ENCODE peak calls at places on chromosomes 4 and X, in five cellular contexts. T is AG04450, I is GM23248, R is right cardiac atrium, D is heart left ventricle. N is an unnamed sample.
A peak's percentile ranks its signal among the peaks of the same experiment; 100 is the strongest.

GRCh38 chr4:152460488-152460887 is 75.4 kb downstream of the FBXW7 start:
- DNase-seq in I (peak; percentile 82), R (no peak), T (peak; percentile 43), D (no peak), N (peak; percentile 59)

GRCh38 chrX:87706134-87706533 is 188.5 kb downstream of the KLHL4 start:
- DNase-seq in R (no peak), D (no peak), T (no peak), I (no peak), N (no peak)

GRCh38 chrX:11053351-11053750 is 57.8 kb upstream of the HCCS start:
- DNase-seq in I (no peak), D (no peak), T (no peak), R (no peak), N (no peak)

GRCh38 chr4:109930872-109931271 is 18.2 kb downstream of the EGF start:
- DNase-seq in T (no peak), D (no peak), I (no peak), R (no peak), N (no peak)

GRCh38 chrX:130082244-130083106 is 27.8 kb downstream of the ELF4 start:
- DNase-seq in R (peak; percentile 76), I (peak; percentile 60), T (no peak), D (peak; percentile 49), N (no peak)

GRCh38 chrX:15686818-15687685 is 22.4 kb upstream of the CLTRN start:
- DNase-seq in I (peak; percentile 63), T (no peak), D (peak; percentile 41), R (no peak), N (peak; percentile 18)

GRCh38 chrX:37755073-37755472 is 24.8 kb upstream of the CYBB start:
- DNase-seq in T (no peak), R (no peak), D (no peak), I (no peak), N (no peak)

GRCh38 chrX:153469811-153470410 is 465 bp downstream of the HAUS7 start:
- DNase-seq in D (no peak), T (no peak), I (peak; percentile 66), R (no peak), N (no peak)

GRCh38 chrX:48896611-48897011 is 957 bp downstream of the TIMM17B start:
- DNase-seq in R (no peak), I (peak; percentile 20), D (no peak), T (no peak), N (peak; percentile 27)

GRCh38 chr4:26857278-26858034 is 3.2 kb upstream of the STIM2 start:
- DNase-seq in T (peak; percentile 57), R (peak; percentile 96), D (peak; percentile 90), I (peak; percentile 91), N (peak; percentile 74)

GRCh38 chr4:6180841-6181631 is 19.3 kb downstream of the JAKMIP1 start:
- DNase-seq in D (no peak), I (no peak), T (no peak), R (no peak), N (no peak)

GRCh38 chr4:37662861-37663390 is 23.2 kb downstream of the RELL1 start:
- DNase-seq in T (no peak), I (no peak), D (peak; percentile 61), R (peak; percentile 74), N (peak; percentile 49)

GRCh38 chr4:102501635-102502382 is 650 bp downstream of the NFKB1 start:
- DNase-seq in T (no peak), R (peak; percentile 88), D (peak; percentile 78), I (peak; percentile 87), N (peak; percentile 78)

GRCh38 chr4:142095886-142096605 is 459.7 kb downstream of the IL15 start:
- DNase-seq in R (no peak), D (no peak), I (peak; percentile 99), T (peak; percentile 85), N (peak; percentile 98)

GRCh38 chrX:29926056-29926455 is 289.3 kb upstream of the MAGEB2 start:
- DNase-seq in T (no peak), I (no peak), D (no peak), R (no peak), N (no peak)

GRCh38 chr4:71732706-71733105 is 51.2 kb downstream of the GC start:
- DNase-seq in T (peak; percentile 18), D (no peak), I (peak; percentile 70), R (no peak), N (peak; percentile 38)

GRCh38 chr4:118034061-118034785 is at the start of gene NDST3:
- DNase-seq in D (no peak), I (peak; percentile 37), R (peak; percentile 30), T (no peak), N (peak; percentile 65)

GRCh38 chr4:155762351-155762750 is 3.5 kb downstream of the GUCY1B1 start:
- DNase-seq in T (no peak), D (no peak), I (no peak), R (no peak), N (no peak)

GRCh38 chr4:169948271-169948670 is 77.9 kb downstream of the MFAP3L start:
- DNase-seq in D (no peak), R (no peak), T (no peak), I (no peak), N (no peak)

GRCh38 chrX:72027024-72027913 is 104.4 kb downstream of the RTL5 start:
- DNase-seq in D (no peak), I (peak; percentile 57), R (no peak), T (no peak), N (no peak)

GRCh38 chrX:2614911-2615310 is 76.2 kb upstream of the CD99 start:
- DNase-seq in I (peak; percentile 94), R (no peak), T (peak; percentile 48), D (no peak), N (peak; percentile 75)

GRCh38 chr4:165542476-165542875 is 163.7 kb downstream of the CPE start:
- DNase-seq in R (no peak), I (no peak), D (no peak), T (no peak), N (no peak)
- H3K9me3 ChIP-seq in R (no peaks in the 10 kb centered on the region), I (no peaks in the 10 kb centered on the region), D (no peaks in the 10 kb centered on the region), T (no peaks in the 10 kb centered on the region), N (no peaks in the 10 kb centered on the region)

DNA sequence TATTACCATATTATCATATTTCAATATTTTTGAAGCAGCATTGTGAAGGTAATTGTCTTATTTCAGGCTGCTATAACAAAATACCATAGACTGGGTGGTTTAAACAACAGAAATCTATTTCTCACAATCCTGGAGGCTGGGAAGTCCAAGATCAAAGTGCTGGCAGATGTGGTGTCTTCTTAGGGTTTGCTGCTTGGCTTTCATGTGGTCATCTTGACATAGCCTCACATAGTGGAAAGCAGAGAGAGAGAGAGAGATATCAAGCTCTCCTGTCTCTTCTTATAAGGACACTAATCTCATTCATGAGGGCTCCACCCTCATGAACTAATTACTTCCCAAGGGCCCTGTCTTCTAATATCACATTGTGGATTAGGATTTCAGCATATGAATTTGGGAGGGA is 119.7 kb upstream of the NUDT6 start:
- DNase-seq in D (no peak), T (no peak), R (no peak), I (no peak), N (no peak)
- H3K9me3 ChIP-seq in D (no peaks in the 10 kb centered on the region), T (peaks cover 5% of the 10 kb centered on the region), R (no peaks in the 10 kb centered on the region), I (peaks cover 6% of the 10 kb centered on the region), N (peaks cover 3% of the 10 kb centered on the region)

DNA sequence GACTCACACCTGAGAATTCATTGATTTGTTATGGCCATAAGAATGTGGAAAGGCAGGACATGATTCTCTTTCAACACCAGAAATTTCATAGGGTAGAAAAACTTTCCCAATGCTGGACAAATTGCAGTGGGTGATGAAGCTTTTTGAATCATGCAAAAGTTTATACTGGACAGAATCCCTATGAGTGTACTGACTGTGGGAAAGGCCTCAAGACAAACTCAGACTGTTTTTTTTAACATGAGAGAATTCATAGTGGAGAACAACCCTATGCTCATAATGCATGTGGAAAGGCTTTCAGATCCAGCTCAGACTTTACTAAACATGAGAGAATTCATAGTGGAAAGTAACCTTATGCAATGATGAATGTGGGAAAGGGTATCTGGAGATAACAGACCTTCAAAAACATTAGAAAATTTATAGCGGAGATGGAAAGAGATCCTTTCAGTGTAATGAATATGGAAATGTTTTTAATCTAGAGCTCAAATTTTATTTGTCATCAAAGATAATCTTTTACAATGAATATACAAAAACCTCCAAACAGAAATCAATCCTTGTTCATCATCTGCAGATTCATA is 36.2 kb upstream of the MAGED1 start:
- DNase-seq in D (no peak), I (no peak), T (no peak), R (no peak), N (no peak)
- H3K9me3 ChIP-seq in D (no peaks in the 10 kb centered on the region), I (no peaks in the 10 kb centered on the region), T (peaks cover 5% of the 10 kb centered on the region), R (no peaks in the 10 kb centered on the region), N (no peaks in the 10 kb centered on the region)

GRCh38 chr4:578451-579443 is 2.7 kb upstream of the TMEM271 start:
- DNase-seq in D (no peak), R (no peak), T (no peak), I (no peak), N (no peak)

GRCh38 chr4:577499-578450 is 1.7 kb upstream of the TMEM271 start:
- DNase-seq in I (peak; percentile 54), T (no peak), R (no peak), D (no peak), N (peak; percentile 8)

GRCh38 chr4:576245-576821 is at the start of gene TMEM271:
- DNase-seq in R (no peak), I (no peak), D (no peak), T (no peak), N (no peak)

GRCh38 chr4:575281-576141 is 584 bp downstream of the TMEM271 start:
- DNase-seq in I (peak; percentile 74), D (no peak), T (no peak), R (peak; percentile 69), N (peak; percentile 71)

DNA sequence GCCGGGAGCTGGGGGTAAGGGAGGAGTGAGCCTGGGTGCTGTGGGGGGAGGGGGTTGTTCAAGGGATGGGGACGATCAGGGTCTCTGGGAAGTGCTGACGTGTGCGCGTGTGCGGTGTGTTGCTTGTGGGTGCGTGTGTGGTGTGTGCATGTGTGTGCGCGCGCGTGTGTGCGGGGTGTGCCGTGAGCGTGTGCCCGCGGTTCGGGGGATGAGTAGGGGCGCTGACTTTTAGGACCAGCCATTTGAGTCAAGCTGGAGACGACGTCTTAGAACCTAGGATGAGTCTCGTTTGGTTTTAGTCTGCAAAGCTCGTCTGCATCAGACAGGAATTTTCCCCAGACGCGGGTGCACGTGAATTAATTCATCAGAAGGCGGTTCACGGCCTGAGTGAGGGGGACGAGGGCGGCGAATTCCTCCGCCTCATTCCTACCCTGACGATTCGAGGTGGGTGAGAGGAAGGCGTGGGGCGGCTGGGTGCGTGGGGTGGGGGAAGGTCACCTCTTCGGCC is 950 bp upstream of the TMEM271 start:
- DNase-seq in I (peak; percentile 23), R (no peak), D (no peak), T (no peak), N (no peak)
- H3K9me3 ChIP-seq in I (no peaks in the 10 kb centered on the region), R (no peaks in the 10 kb centered on the region), D (no peaks in the 10 kb centered on the region), T (no peaks in the 10 kb centered on the region), N (peaks cover 2% of the 10 kb centered on the region)

DNA sequence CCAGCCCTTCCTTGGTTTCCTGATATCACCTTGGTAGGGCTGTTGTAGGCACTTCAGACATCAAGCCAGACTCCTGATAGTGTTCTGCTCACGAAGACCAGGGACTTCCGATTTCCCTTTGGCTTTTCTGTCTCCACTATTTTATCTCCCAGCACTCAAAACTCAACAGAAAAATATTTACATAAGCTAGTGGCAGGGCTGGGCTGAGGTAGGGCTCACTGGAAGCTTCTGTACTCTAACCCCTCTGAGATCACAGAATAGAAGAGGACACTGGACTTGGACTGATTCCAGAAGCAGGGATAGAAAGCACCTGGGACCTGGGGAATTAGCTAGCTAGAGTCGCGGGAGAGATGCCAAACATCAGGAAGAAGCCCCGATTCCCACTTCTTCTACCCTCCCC is 34.3 kb upstream of the EFNB1 start:
- DNase-seq in T (no peak), D (no peak), R (no peak), I (no peak), N (no peak)
- H3K9me3 ChIP-seq in T (no peaks in the 10 kb centered on the region), D (no peaks in the 10 kb centered on the region), R (no peaks in the 10 kb centered on the region), I (no peaks in the 10 kb centered on the region), N (no peaks in the 10 kb centered on the region)

N was measured in astrocyte.